ENCODE peak calls at places on chromosome 1, in four cellular contexts. T is H9, U is mesendoderm, N is neuronal stem cell. W is an unnamed sample.
A peak's percentile ranks its signal among the peaks of the same experiment; 100 is the strongest.

GRCh38 chr1:89460348-89460747 is 64.3 kb upstream of the LRRC8B start:
- DNase-seq in N (no peak), U (no peak), T (no peak), W (no peak)

GRCh38 chr1:150703427-150703826 is 6.5 kb upstream of the GOLPH3L start:
- DNase-seq in T (no peak), N (no peak), U (no peak), W (no peak)

GRCh38 chr1:86856196-86856595 is 57.7 kb downstream of the SELENOF start:
- DNase-seq in U (no peak), T (no peak), N (no peak), W (no peak)

GRCh38 chr1:27509127-27510080 is 19.4 kb upstream of the WASF2 start:
- DNase-seq in U (no peak), N (no peak), T (no peak), W (no peak)

GRCh38 chr1:229893762-229894444 is 173.1 kb upstream of the GALNT2 start:
- DNase-seq in T (no peak), N (no peak), U (no peak), W (no peak)

GRCh38 chr1:203622486-203622885 is 4.1 kb upstream of the ATP2B4 start:
- DNase-seq in N (no peak), T (no peak), U (no peak), W (no peak)

GRCh38 chr1:20528221-20528620 is 20.3 kb upstream of the MUL1 start:
- DNase-seq in U (no peak), N (no peak), T (peak; percentile 40), W (no peak)

GRCh38 chr1:218344814-218345672 is at the start of gene TGFB2:
- DNase-seq in T (peak; percentile 59), U (peak; percentile 68), N (no peak), W (peak; percentile 85)

GRCh38 chr1:185699874-185700273 is 34.3 kb upstream of the HMCN1 start:
- DNase-seq in T (peak; percentile 41), U (no peak), N (no peak), W (no peak)

GRCh38 chr1:78607944-78608343 is 12.3 kb upstream of the IFI44L start:
- DNase-seq in U (peak; percentile 44), N (no peak), T (peak; percentile 37), W (no peak)

GRCh38 chr1:16971330-16972209 is 8.8 kb downstream of the MFAP2 start:
- DNase-seq in T (peak; percentile 75), U (peak; percentile 51), N (peak; percentile 58), W (no peak)

GRCh38 chr1:8880068-8880676 is 1.7 kb upstream of the ENO1 start:
- DNase-seq in N (no peak), U (peak; percentile 88), T (peak; percentile 51), W (peak; percentile 97)

GRCh38 chr1:232596666-232597303 is 33.1 kb downstream of the SIPA1L2 start:
- DNase-seq in T (no peak), U (peak; percentile 90), N (no peak), W (no peak)

GRCh38 chr1:220335668-220336067 is 63.4 kb upstream of the RAB3GAP2 start:
- DNase-seq in N (no peak), U (no peak), T (no peak), W (no peak)

GRCh38 chr1:9321480-9321849 is 28.8 kb downstream of the SPSB1 start:
- DNase-seq in U (peak; percentile 47), N (no peak), T (no peak), W (peak; percentile 91)

GRCh38 chr1:14296795-14297194 is 301.7 kb upstream of the KAZN start:
- DNase-seq in N (no peak), T (no peak), U (peak; percentile 32), W (peak; percentile 11)

GRCh38 chr1:214439352-214440119 is 111.9 kb downstream of the PTPN14 start:
- DNase-seq in U (peak; percentile 84), N (no peak), T (peak; percentile 49), W (peak; percentile 97)

GRCh38 chr1:211036701-211037494 is 97.0 kb downstream of the KCNH1 start:
- DNase-seq in T (no peak), U (peak; percentile 38), N (no peak), W (peak; percentile 92)

GRCh38 chr1:108512239-108513071 is 47.4 kb upstream of the EEIG2 start:
- DNase-seq in T (no peak), N (peak; percentile 12), U (peak; percentile 26), W (peak; percentile 50)

GRCh38 chr1:205519541-205520131 is 15.2 kb downstream of the CDK18 start:
- DNase-seq in U (no peak), N (no peak), T (peak; percentile 69), W (no peak)

GRCh38 chr1:176878750-176879536 is 285.6 kb downstream of the ASTN1 start:
- DNase-seq in T (peak; percentile 78), U (peak; percentile 75), N (no peak), W (no peak)

GRCh38 chr1:226568077-226568831 is 19.7 kb downstream of the STUM start:
- DNase-seq in N (no peak), T (peak; percentile 81), U (peak; percentile 84), W (no peak)

GRCh38 chr1:42506576-42506975 is 43.5 kb downstream of the CCDC30 start:
- DNase-seq in U (no peak), N (no peak), T (no peak), W (no peak)

GRCh38 chr1:8816831-8817412 is 518 bp downstream of the RERE start:
- DNase-seq in T (no peak), U (peak; percentile 42), N (no peak), W (no peak)

GRCh38 chr1:204286841-204287387 is 72.8 kb downstream of the PLEKHA6 start:
- DNase-seq in N (no peak), U (peak; percentile 42), T (no peak), W (no peak)

GRCh38 chr1:190172636-190173410 is 304.8 kb downstream of the BRINP3 start:
- DNase-seq in N (no peak), T (no peak), U (no peak), W (peak; percentile 9)

GRCh38 chr1:32893198-32894018 is 7.1 kb downstream of the HPCA start:
- DNase-seq in T (peak; percentile 73), U (peak; percentile 75), N (peak; percentile 68), W (peak; percentile 20)

GRCh38 chr1:214476958-214477870 is 74.2 kb downstream of the PTPN14 start:
- DNase-seq in T (no peak), U (no peak), N (no peak), W (peak; percentile 95)

GRCh38 chr1:172977296-172978027 is 73.3 kb downstream of the TNFSF18 start:
- DNase-seq in U (no peak), T (no peak), N (no peak), W (no peak)

GRCh38 chr1:17304155-17304826 is 3.7 kb upstream of the PADI4 start:
- DNase-seq in T (no peak), N (no peak), U (peak; percentile 74), W (no peak)

GRCh38 chr1:225461533-225462428 is 33.9 kb upstream of the LBR start:
- DNase-seq in U (no peak), T (no peak), N (no peak), W (no peak)

GRCh38 chr1:8157765-8158164 is 131.7 kb upstream of the ERRFI1 start:
- DNase-seq in N (no peak), U (no peak), T (no peak), W (no peak)

GRCh38 chr1:57204091-57204490 is 219.8 kb downstream of the DAB1 start:
- DNase-seq in N (no peak), U (no peak), T (no peak), W (no peak)

GRCh38 chr1:162157469-162157868 is 88.0 kb downstream of the NOS1AP start:
- DNase-seq in U (no peak), T (no peak), N (no peak), W (no peak)

GRCh38 chr1:243490147-243490546 is 234.3 kb downstream of the SDCCAG8 start:
- DNase-seq in N (no peak), T (no peak), U (no peak), W (no peak)

GRCh38 chr1:243488459-243489163 is 232.8 kb downstream of the SDCCAG8 start:
- DNase-seq in N (no peak), U (no peak), T (no peak), W (no peak)

GRCh38 chr1:243489681-243490080 is 233.8 kb downstream of the SDCCAG8 start:
- DNase-seq in T (no peak), U (no peak), N (no peak), W (no peak)

GRCh38 chr1:243487649-243488227 is 231.9 kb downstream of the SDCCAG8 start:
- DNase-seq in T (peak; percentile 92), N (no peak), U (no peak), W (no peak)

DNA sequence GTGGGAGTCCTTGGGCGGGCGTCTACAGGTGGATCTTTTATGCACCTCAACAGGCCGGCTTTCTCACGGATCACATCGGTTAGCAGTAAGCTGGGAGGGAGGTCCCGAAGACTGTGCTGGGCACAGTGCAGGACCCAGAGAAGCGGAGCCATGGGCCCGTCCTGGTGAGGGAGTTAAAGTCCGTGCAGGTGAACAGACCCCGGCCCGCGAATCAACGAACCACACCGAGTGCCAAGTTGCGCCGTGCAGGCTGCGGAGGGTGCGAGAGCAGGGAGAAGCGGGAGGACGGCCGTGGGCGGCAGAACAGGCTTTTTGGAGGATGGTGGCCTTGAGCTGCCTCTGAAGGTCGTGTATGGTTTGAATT is 233.3 kb downstream of the SDCCAG8 start:
- DNase-seq in U (no peak), T (no peak), N (no peak), W (no peak)
- H3K23ac ChIP-seq in U (no peak overlapping the region), T (no peak overlapping the region), N (no peak overlapping the region), W (no peak overlapping the region)

GRCh38 chr1:222241410-222241809 is 306.5 kb downstream of the HHIPL2 start:
- DNase-seq in N (no peak), U (no peak), T (no peak), W (no peak)
- H3K23ac ChIP-seq in N (no peak overlapping the region), U (no peak overlapping the region), T (no peak overlapping the region), W (no peak overlapping the region)

DNA sequence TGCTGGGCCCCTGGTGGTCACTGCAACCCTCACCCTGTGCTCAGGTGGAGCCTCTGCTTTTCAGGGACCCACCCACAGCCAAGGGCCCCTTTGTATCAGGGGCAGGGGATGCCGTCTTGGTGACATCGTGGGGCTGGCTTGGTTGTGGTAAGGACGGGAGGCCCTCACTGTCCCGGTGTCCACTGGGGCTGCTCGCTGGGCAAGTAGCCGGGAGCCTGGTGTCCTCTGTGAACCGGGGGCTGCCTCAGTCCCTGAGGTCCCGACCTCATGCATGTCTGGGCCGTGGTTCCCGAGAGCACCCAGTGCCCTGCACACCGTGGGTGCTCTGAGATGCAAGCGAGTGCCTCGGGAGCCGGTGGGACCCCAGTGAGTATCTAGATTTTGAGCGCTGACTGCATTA is 56.0 kb upstream of the TTC34 start:
- DNase-seq in T (no peak), U (no peak), N (no peak), W (no peak)
- H3K23ac ChIP-seq in T (no peak overlapping the region), U (no peak overlapping the region), N (no peak overlapping the region), W (no peak overlapping the region)

GRCh38 chr1:212311836-212312497 is 26.8 kb downstream of the PPP2R5A start:
- DNase-seq in U (no peak), T (no peak), N (no peak), W (peak; percentile 69)

GRCh38 chr1:212305342-212305741 is 20.1 kb downstream of the PPP2R5A start:
- DNase-seq in U (no peak), T (no peak), N (no peak), W (no peak)

GRCh38 chr1:212313616-212314015 is 28.4 kb downstream of the PPP2R5A start:
- DNase-seq in T (no peak), N (no peak), U (no peak), W (peak; percentile 56)

GRCh38 chr1:212310383-212310782 is 25.2 kb downstream of the PPP2R5A start:
- DNase-seq in N (no peak), T (no peak), U (no peak), W (no peak)

DNA sequence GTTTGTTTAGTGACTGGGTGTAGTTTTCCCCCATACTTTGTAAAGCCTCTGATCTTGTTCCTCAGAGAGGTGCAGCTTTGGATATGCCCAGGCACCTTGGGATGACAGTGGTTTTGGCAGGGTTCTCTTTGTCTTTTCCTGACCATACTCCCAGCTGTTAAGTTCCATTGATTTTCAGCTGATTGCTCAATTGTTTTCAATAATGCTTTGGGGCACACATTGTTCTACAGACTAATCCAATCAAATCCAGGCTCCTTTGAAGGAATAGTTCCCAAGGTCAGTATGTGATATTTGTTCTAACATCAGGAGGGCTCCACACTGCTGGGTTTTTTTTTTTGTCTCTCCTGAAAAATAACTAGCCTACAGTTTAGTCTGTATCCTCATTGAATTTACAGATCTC is 24.8 kb downstream of the PPP2R5A start:
- DNase-seq in N (no peak), U (peak; percentile 83), T (no peak), W (no peak)
- H3K23ac ChIP-seq in N (no peak overlapping the region), U (no peak overlapping the region), T (no peak overlapping the region), W (no peak overlapping the region)